ENCODE peak calls at places on chromosome 7, in five cellular contexts. E is GM12878, V is HepG2, X is K562, J is H1. I is an unnamed sample.

GRCh38 chr7:82840061-82840460 is 322.6 kb downstream of the PCLO start:
- DNase-seq in E (no peak), V (no peak), J (no peak), X (no peak), I (no peak)

GRCh38 chr7:129307592-129307991 is 82.8 kb downstream of the AHCYL2 start:
- DNase-seq in E (no peak), V (no peak), X (no peak), J (no peak), I (no peak)

GRCh38 chr7:139730746-139731612 is 46.8 kb downstream of the HIPK2 start:
- DNase-seq in V (no peak), X (no peak), J (no peak), E (no peak), I (no peak)

GRCh38 chr7:94298943-94299342 is 95.8 kb upstream of the COL1A2 start:
- DNase-seq in X (no peak), J (no peak), V (no peak), E (no peak), I (no peak)

GRCh38 chr7:4774804-4775280 is 581 bp upstream of the AP5Z1 start:
- DNase-seq in J (no peak), V (peak), X (peak), E (no peak), I (no peak)

GRCh38 chr7:14457567-14458453 is 444.7 kb downstream of the DGKB start:
- DNase-seq in X (peak), J (peak), V (peak), E (no peak), I (peak)

GRCh38 chr7:106285801-106286492 is 1.2 kb upstream of the NAMPT start:
- DNase-seq in E (peak), V (no peak), X (no peak), J (no peak), I (no peak)

GRCh38 chr7:64180989-64181388 is 26.0 kb upstream of the ZNF735 start:
- DNase-seq in V (no peak), E (no peak), X (peak), J (no peak), I (peak)

GRCh38 chr7:26399309-26399610 is 107.6 kb downstream of the SNX10 start:
- DNase-seq in E (no peak), J (no peak), X (peak), V (no peak), I (peak)

GRCh38 chr7:84336303-84336702 is 141.7 kb upstream of the SEMA3A start:
- DNase-seq in X (no peak), V (peak), J (no peak), E (peak), I (peak)

GRCh38 chr7:30390872-30391646 is 87.5 kb downstream of the NOD1 start:
- DNase-seq in E (no peak), J (no peak), X (no peak), V (no peak), I (peak)

GRCh38 chr7:87316846-87317545 is 28.5 kb upstream of the CROT start:
- DNase-seq in E (no peak), X (no peak), V (peak), J (no peak), I (no peak)

GRCh38 chr7:157570531-157571200 is 233.9 kb downstream of the DNAJB6 start:
- DNase-seq in E (no peak), X (no peak), V (no peak), J (no peak), I (no peak)

GRCh38 chr7:96273716-96274115 is 48.2 kb downstream of the SLC25A13 start:
- DNase-seq in X (no peak), E (no peak), V (no peak), J (no peak), I (no peak)

GRCh38 chr7:2944729-2945128 is 98.9 kb downstream of the CARD11 start:
- DNase-seq in V (no peak), J (no peak), E (no peak), X (no peak), I (no peak)

GRCh38 chr7:75977741-75978140 is 16.7 kb downstream of the TMEM120A start:
- DNase-seq in E (no peak), V (no peak), J (no peak), X (no peak), I (no peak)

DNA sequence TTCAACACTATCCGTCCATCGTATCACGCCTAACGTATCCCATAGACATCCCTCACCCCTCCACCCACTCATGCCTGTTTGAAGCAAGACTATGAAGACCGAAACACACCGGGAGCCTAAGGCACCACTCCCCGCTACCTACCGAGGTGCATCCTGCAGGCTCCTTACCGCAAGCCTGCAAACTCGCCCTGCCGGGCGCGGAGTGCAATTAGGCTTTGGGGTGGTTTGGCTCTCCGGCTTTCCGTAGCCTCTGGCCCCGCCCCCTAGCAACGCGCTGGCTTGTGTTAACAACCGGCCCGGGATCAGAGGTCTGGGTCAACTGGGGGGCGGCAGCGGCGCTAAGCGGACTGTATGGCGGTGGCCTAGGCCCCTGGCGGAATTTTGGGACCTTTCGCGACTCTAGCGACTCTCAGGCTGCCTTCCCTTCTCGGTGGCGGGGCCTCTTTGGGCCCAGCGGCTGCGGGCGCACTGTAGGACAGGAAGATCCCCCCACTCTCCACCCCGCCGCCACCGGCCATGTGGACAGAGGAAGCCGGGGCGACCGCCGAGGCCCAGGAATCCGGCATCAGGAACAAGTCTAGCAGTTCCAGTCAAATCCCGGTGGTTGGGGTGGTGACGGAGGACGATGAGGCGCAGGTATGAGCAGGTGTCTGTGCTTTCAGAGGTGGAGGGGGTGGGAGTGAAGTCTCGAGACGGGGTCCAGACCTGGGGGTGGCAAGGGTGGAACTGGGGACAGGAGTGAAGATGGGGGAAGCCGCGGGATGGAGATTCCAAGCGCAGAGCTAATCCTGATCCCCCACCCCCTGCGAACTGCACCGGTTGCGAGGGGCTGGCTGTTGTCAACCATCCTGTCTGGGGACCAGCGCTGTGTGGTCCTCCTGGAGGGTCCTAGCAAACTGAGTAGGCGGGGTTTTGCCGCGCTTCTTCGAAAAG is at the start of gene CFAP69:
- DNase-seq in V (peak), J (peak), X (peak), E (peak), I (peak)
- H3K4me3 ChIP-seq in V (peak), J (peak), X (peak), E (peak), I (peak)

DNA sequence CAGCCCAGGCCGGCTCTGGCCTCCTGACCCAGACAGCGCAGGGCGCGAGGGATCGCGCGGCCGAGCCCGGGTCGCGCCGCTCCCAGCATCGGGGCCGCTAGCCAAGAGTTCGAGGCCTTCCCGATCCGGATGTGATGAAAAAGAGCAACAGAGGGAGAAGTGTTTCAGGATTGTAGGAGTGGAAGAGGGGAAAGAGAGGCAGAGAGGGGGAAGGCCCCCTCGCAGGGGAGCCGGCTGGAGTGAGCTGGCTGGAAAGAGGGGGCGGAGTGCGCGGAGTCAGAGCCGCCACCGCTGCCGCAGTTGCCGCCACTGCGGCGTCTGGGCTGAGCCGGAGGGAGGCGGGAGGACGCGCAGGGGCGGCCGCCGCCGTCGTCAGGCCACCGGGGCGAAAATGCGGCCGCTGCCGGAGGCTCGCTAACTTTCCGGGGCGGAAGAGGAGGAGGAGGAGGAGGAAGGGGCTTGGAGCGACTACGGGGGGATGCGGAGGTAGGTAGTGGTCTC is 307 bp downstream of the MDFIC start:
- DNase-seq in E (no peak), X (no peak), V (no peak), J (peak), I (peak)
- TF ChIP-seq CREB1 in E (no peak), X (no peak), V (no peak), J (no peak), I (no peak)

GRCh38 chr7:149772821-149773425 is 465 bp downstream of the ZNF467 start:
- DNase-seq in X (peak), E (no peak), V (no peak), J (peak), I (peak)
- H3K4me3 ChIP-seq in X (peak), E (peak), V (peak), J (peak), I (peak)

DNA sequence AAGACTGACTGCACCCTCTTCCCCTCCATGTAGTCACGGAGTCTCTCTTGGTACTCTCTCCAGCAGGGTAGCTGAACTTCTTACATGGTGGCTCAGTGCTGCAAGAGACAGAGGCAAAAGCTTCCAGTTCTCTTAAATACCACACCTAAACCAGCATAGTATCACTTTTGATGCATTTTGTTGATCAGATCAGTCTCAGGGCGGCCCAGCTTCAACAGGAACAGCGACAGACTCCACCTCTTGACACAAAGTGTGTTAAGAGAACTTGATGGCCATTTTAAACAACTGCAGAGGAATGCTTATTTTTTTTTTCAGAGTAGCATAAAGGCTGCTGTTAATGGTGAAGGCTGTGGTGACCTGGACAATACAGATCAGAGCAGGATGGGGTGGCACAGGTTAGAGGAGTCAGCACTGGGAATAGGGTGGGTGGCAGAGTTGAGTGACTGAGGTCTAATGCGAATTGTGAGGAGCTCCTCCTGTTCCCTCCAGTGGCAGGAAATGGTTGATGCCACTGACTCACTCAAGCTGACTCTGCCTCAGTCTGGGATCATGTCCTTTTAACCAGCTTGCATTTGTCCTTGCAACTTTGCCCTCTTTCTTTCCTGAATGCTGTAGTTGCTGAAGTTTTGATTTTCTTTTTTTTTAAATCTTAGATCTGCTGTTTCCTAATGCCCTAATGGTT is 17.3 kb downstream of the MGAM start:
- DNase-seq in X (no peak), V (no peak), J (no peak), E (no peak), I (peak)
- TF ChIP-seq CREB1 in X (no peak), V (no peak), J (no peak), E (no peak), I (no peak)

GRCh38 chr7:5827755-5828154 is 46.3 kb upstream of the RNF216 start:
- DNase-seq in E (no peak), X (peak), J (peak), V (peak), I (peak)

GRCh38 chr7:5822742-5823503 is 41.5 kb upstream of the RNF216 start:
- DNase-seq in X (peak), V (peak), J (peak), E (peak), I (peak)

DNA sequence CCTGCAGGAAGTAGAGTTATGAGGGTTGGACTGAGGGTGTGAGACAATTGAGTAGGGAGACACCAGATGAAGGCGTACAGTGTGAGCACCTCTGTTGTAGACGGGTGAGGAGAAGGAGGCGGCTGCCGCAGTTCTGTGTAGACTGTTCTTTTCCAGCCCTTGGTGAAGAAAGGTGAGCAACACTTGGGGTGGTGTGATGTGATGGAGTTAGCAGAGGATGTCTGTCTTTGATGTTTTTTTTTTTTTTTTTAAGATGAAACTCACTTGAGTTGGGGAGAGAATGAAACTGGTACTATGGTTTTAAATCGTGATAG is 42.8 kb upstream of the RNF216 start:
- DNase-seq in E (no peak), V (no peak), J (no peak), X (peak), I (no peak)
- H3K4me3 ChIP-seq in E (no peak), V (no peak), J (no peak), X (no peak), I (no peak)

GRCh38 chr7:97845622-97846203 is 26.5 kb downstream of the ASNS start:
- DNase-seq in E (no peak), V (peak), X (peak), J (no peak), I (peak)
- TF ChIP-seq CREB1 in E (no peak), V (no peak), X (no peak), J (no peak), I (no peak)

GRCh38 chr7:73880755-73881328 is 19.9 kb downstream of the TMEM270 start:
- DNase-seq in V (no peak), E (no peak), J (no peak), X (no peak), I (no peak)
- H3K4me3 ChIP-seq in V (no peak), E (no peak), J (no peak), X (no peak), I (no peak)

GRCh38 chr7:74311305-74311744 is 22.1 kb downstream of the CLIP2 start:
- DNase-seq in V (no peak), J (no peak), X (no peak), E (no peak), I (no peak)
- TF ChIP-seq CREB1 in V (no peak), J (no peak), X (no peak), E (no peak), I (no peak)

GRCh38 chr7:50352282-50352681 is 47.8 kb downstream of the IKZF1 start:
- DNase-seq in J (no peak), V (no peak), E (peak), X (no peak), I (no peak)
- H3K4me3 ChIP-seq in J (no peak), V (no peak), E (peak), X (no peak), I (no peak)

I was measured in GM23338.